ENCODE peak calls at places on chromosome 7, in nine cellular contexts. Z is HCEC 1CT, R is fibroblast of the conjunctiva, P is A549, S is B cell, N is NCI-H1436, B is left kidney, V is tibial nerve, J is RCC 7860. L is an unnamed sample.
A peak's percentile ranks its signal among the peaks of the same experiment; 100 is the strongest.

GRCh38 chr7:101612885-101613490 is 16.1 kb downstream of the MYL10 start:
- DNase-seq in P (no peak), N (no peak), J (no peak), Z (no peak), S (no peak), B (no peak), R (no peak), V (no peak), L (no peak)

GRCh38 chr7:43585521-43585920 is 2.6 kb downstream of the STK17A start:
- DNase-seq in V (no peak), S (no peak), R (peak; percentile 63), P (no peak), N (no peak), B (no peak), J (peak; percentile 59), Z (peak; percentile 63), L (no peak)

GRCh38 chr7:1386623-1387220 is 72.5 kb downstream of the MICALL2 start:
- DNase-seq in J (no peak), P (no peak), V (no peak), Z (no peak), R (no peak), N (peak; percentile 87), B (peak; percentile 79), S (no peak), L (no peak)

GRCh38 chr7:12974451-12975166 is 287.2 kb downstream of the ARL4A start:
- DNase-seq in S (no peak), R (no peak), V (no peak), P (no peak), J (no peak), B (no peak), N (no peak), Z (no peak), L (no peak)

GRCh38 chr7:2066251-2066919 is 166.4 kb downstream of the MAD1L1 start:
- DNase-seq in P (no peak), R (no peak), V (no peak), Z (no peak), N (no peak), J (no peak), B (peak; percentile 68), S (peak; percentile 64), L (no peak)

GRCh38 chr7:27110977-27111752 is 8.7 kb upstream of the HOXA2 start:
- DNase-seq in J (peak; percentile 68), B (no peak), Z (peak; percentile 81), S (no peak), V (peak; percentile 46), R (no peak), P (no peak), N (no peak), L (peak; percentile 90)

GRCh38 chr7:77157446-77157845 is 35.0 kb downstream of the CCDC146 start:
- DNase-seq in P (no peak), V (no peak), S (peak; percentile 42), J (no peak), R (no peak), Z (no peak), B (no peak), N (no peak), L (no peak)

GRCh38 chr7:131329176-131329570 is 1.5 kb downstream of the MKLN1 start:
- DNase-seq in S (no peak), P (peak; percentile 21), B (peak; percentile 31), J (no peak), Z (peak; percentile 20), N (no peak), R (no peak), V (peak; percentile 42), L (no peak)

GRCh38 chr7:111067682-111068081 is 23.2 kb upstream of the LRRN3 start:
- DNase-seq in N (no peak), Z (no peak), R (no peak), J (no peak), S (no peak), P (no peak), V (no peak), B (no peak), L (no peak)

GRCh38 chr7:141390339-141390738 is 160.9 kb upstream of the AGK start:
- DNase-seq in R (no peak), V (no peak), B (no peak), J (no peak), P (no peak), N (no peak), Z (no peak), S (no peak), L (no peak)

GRCh38 chr7:106635411-106635810 is 25.5 kb downstream of the CCDC71L start:
- DNase-seq in P (no peak), S (no peak), J (no peak), B (no peak), V (no peak), R (no peak), Z (no peak), N (no peak), L (no peak)

GRCh38 chr7:101702362-101702850 is 73.3 kb upstream of the MYL10 start:
- DNase-seq in V (no peak), Z (peak; percentile 3), S (no peak), B (peak; percentile 44), P (peak; percentile 49), R (no peak), J (no peak), N (no peak), L (no peak)

GRCh38 chr7:25968205-25968993 is 183.6 kb upstream of the NFE2L3 start:
- DNase-seq in V (no peak), B (no peak), N (no peak), R (no peak), S (peak; percentile 84), P (no peak), J (no peak), Z (no peak), L (no peak)

GRCh38 chr7:128869138-128869943 is 6.7 kb downstream of the ATP6V1F start:
- DNase-seq in J (no peak), P (no peak), B (peak; percentile 84), V (no peak), N (no peak), Z (peak; percentile 24), S (no peak), R (no peak), L (no peak)

GRCh38 chr7:141074162-141074989 is 512 bp downstream of the TMEM178B start:
- DNase-seq in B (peak; percentile 66), S (no peak), R (no peak), P (no peak), Z (peak; percentile 16), V (no peak), J (no peak), N (peak; percentile 7), L (no peak)

GRCh38 chr7:130219086-130219620 is 11.5 kb downstream of the SSMEM1 start:
- DNase-seq in J (no peak), P (no peak), B (no peak), N (no peak), V (no peak), R (no peak), S (no peak), Z (no peak), L (no peak)

GRCh38 chr7:6248581-6248980 is 23.8 kb downstream of the CYTH3 start:
- DNase-seq in B (no peak), V (no peak), Z (peak; percentile 91), R (no peak), N (no peak), S (no peak), P (no peak), J (no peak), L (no peak)

GRCh38 chr7:21550821-21551531 is 8.1 kb downstream of the DNAH11 start:
- DNase-seq in R (no peak), N (no peak), Z (no peak), B (peak; percentile 35), S (no peak), V (no peak), J (no peak), P (no peak), L (no peak)